ENCODE peak calls at places on chromosomes 6 and 20, in four cellular contexts. V, L, W and S are unnamed samples.

GRCh38 chr20:32179515-32179914 is 28.0 kb downstream of the PLAGL2 start:
- DNase-seq in V (no peak), L (no peak), W (no peak), S (no peak)

GRCh38 chr6:23523771-23524170 is 602.2 kb upstream of the NRSN1 start:
- DNase-seq in V (no peak), L (no peak), W (no peak), S (no peak)

GRCh38 chr6:89630488-89630887 is 8.1 kb downstream of the LYRM2 start:
- DNase-seq in V (no peak), L (no peak), W (no peak), S (no peak)

GRCh38 chr6:49336514-49337131 is 126.4 kb downstream of the MMUT start:
- DNase-seq in V (no peak), L (no peak), W (no peak), S (no peak)

GRCh38 chr6:1596088-1596852 is 13.4 kb upstream of the FOXC1 start:
- DNase-seq in V (no peak), L (peak), W (peak), S (peak)

GRCh38 chr6:148296746-148297145 is 45.9 kb upstream of the SASH1 start:
- DNase-seq in V (no peak), L (no peak), W (no peak), S (no peak)

GRCh38 chr6:116596815-116597214 is 19.5 kb upstream of the RSPH4A start:
- DNase-seq in V (no peak), L (peak), W (peak), S (peak)

GRCh38 chr6:37732688-37733087 is 35.0 kb upstream of the MDGA1 start:
- DNase-seq in V (no peak), L (no peak), W (peak), S (peak)

GRCh38 chr20:9269280-9269971 is 200.5 kb downstream of the PLCB4 start:
- DNase-seq in V (no peak), L (no peak), W (no peak), S (no peak)

GRCh38 chr6:13395272-13396237 is 67.2 kb upstream of the TBC1D7 start:
- DNase-seq in V (no peak), L (peak), W (peak), S (no peak)

GRCh38 chr6:21593927-21594421 is 423 bp downstream of the SOX4 start:
- DNase-seq in V (no peak), L (peak), W (no peak), S (peak)

GRCh38 chr6:143337201-143337949 is 113.1 kb downstream of the ADAT2 start:
- DNase-seq in V (no peak), L (peak), W (peak), S (peak)

GRCh38 chr6:168447282-168447681 is 6.3 kb downstream of the SMOC2 start:
- DNase-seq in V (no peak), L (no peak), W (no peak), S (no peak)

GRCh38 chr20:57130160-57130772 is 136.2 kb downstream of the BMP7 start:
- DNase-seq in V (no peak), L (peak), W (no peak), S (no peak)

GRCh38 chr6:35203680-35204079 is 10.1 kb upstream of the SCUBE3 start:
- DNase-seq in V (no peak), L (no peak), W (no peak), S (no peak)

GRCh38 chr6:34151321-34152041 is 5.6 kb upstream of the GRM4 start:
- DNase-seq in V (no peak), L (no peak), W (no peak), S (peak)

GRCh38 chr20:4507288-4507719 is 214.4 kb upstream of the PRND start:
- DNase-seq in V (no peak), L (no peak), W (no peak), S (no peak)

GRCh38 chr20:16709017-16709416 is 20.8 kb upstream of the SNRPB2 start:
- DNase-seq in V (no peak), L (no peak), W (no peak), S (no peak)

GRCh38 chr20:10661261-10661660 is 12.5 kb downstream of the JAG1 start:
- DNase-seq in V (no peak), L (no peak), W (no peak), S (no peak)

GRCh38 chr6:56361812-56362211 is 114.4 kb upstream of the COL21A1 start:
- DNase-seq in V (no peak), L (no peak), W (no peak), S (no peak)

GRCh38 chr6:38552136-38552535 is 87.6 kb downstream of the BTBD9 start:
- DNase-seq in V (no peak), L (no peak), W (no peak), S (no peak)

GRCh38 chr6:6927437-6928361 is 180.1 kb upstream of the RREB1 start:
- DNase-seq in V (no peak), L (no peak), W (peak), S (peak)

GRCh38 chr20:6959900-6960312 is 192.4 kb downstream of the BMP2 start:
- DNase-seq in V (no peak), L (no peak), W (no peak), S (no peak)

GRCh38 chr20:49729780-49730179 is 16.1 kb upstream of the B4GALT5 start:
- DNase-seq in V (no peak), L (no peak), W (no peak), S (no peak)

GRCh38 chr6:15501806-15502450 is 160.9 kb downstream of the DTNBP1 start:
- DNase-seq in V (no peak), L (no peak), W (no peak), S (no peak)

GRCh38 chr6:156013155-156013554 is 557.5 kb upstream of the NOX3 start:
- DNase-seq in V (no peak), L (no peak), W (no peak), S (no peak)

GRCh38 chr6:89375427-89375868 is 22.9 kb upstream of the UBE2J1 start:
- DNase-seq in V (no peak), L (peak), W (no peak), S (peak)

GRCh38 chr6:54217018-54217417 is 91.2 kb upstream of the TINAG start:
- DNase-seq in V (no peak), L (no peak), W (no peak), S (no peak)

GRCh38 chr6:15288856-15289255 is 43.0 kb downstream of the JARID2 start:
- DNase-seq in V (no peak), L (no peak), W (peak), S (no peak)

GRCh38 chr20:53891306-53891894 is 179.0 kb downstream of the BCAS1 start:
- DNase-seq in V (no peak), L (no peak), W (no peak), S (no peak)

GRCh38 chr20:37911838-37912273 is 8.9 kb downstream of the VSTM2L start:
- DNase-seq in V (no peak), L (no peak), W (peak), S (peak)

GRCh38 chr6:9292975-9293374 is 857.6 kb upstream of the SLC35B3 start:
- DNase-seq in V (no peak), L (no peak), W (no peak), S (no peak)

GRCh38 chr20:16541226-16541625 is 32.0 kb downstream of the KIF16B start:
- DNase-seq in V (no peak), L (no peak), W (no peak), S (no peak)

GRCh38 chr6:143097224-143097795 is 36.6 kb downstream of the AIG1 start:
- DNase-seq in V (no peak), L (no peak), W (no peak), S (no peak)

GRCh38 chr6:75331134-75331533 is 46.5 kb upstream of the TMEM30A start:
- DNase-seq in V (no peak), L (no peak), W (no peak), S (no peak)

GRCh38 chr6:7148100-7148822 is 40.5 kb downstream of the RREB1 start:
- DNase-seq in V (no peak), L (no peak), W (no peak), S (no peak)

GRCh38 chr6:134819858-134820495 is 129.9 kb downstream of the ALDH8A1 start:
- DNase-seq in V (no peak), L (no peak), W (no peak), S (no peak)

GRCh38 chr20:31542201-31542842 is 28.1 kb downstream of the HM13 start:
- DNase-seq in V (no peak), L (no peak), W (no peak), S (no peak)

GRCh38 chr20:14778096-14778495 is 440.7 kb upstream of the FLRT3 start:
- DNase-seq in V (no peak), L (no peak), W (no peak), S (no peak)
- TF ChIP-seq NR3C1 in V (no peak), L (no peak), W (no peak), S (no peak)

DNA sequence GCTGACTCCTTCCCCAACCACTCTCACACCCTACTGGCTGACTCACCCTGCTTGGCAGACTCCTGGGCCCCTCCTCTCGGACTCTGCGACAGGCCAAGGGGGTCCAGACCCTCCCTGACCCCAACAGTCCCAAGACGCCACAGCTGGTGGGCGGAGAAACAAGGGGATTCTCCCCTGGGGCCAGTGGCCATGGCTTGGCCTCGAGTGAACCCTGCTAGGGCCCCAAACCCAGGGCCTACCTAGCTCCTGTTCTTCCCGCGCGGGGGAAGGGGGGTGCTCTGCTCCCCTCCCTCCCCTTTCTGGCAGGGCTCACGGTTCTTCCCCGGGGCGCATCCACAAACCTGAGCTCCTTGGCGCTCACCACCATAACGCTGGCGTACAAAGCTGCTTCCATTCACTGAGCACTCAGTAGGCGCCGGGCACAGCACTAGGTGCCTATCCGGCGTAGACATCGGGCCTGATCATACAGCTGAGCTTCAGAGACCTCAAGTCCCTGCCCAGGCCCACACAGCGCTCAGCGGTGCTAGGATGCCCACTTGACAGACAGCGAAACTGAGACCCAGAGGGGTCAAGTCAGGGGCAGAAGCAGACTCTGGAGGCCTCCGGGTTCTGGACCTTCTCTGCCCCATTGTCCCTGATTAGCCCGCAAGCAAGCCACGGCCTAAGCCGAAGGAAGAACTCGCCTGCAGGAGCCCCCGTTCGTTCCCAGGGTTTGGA is 564 bp downstream of the ADA start:
- DNase-seq in V (no peak), L (no peak), W (no peak), S (no peak)
- TF ChIP-seq NR3C1 in V (no peak), L (no peak), W (no peak), S (no peak)

DNA sequence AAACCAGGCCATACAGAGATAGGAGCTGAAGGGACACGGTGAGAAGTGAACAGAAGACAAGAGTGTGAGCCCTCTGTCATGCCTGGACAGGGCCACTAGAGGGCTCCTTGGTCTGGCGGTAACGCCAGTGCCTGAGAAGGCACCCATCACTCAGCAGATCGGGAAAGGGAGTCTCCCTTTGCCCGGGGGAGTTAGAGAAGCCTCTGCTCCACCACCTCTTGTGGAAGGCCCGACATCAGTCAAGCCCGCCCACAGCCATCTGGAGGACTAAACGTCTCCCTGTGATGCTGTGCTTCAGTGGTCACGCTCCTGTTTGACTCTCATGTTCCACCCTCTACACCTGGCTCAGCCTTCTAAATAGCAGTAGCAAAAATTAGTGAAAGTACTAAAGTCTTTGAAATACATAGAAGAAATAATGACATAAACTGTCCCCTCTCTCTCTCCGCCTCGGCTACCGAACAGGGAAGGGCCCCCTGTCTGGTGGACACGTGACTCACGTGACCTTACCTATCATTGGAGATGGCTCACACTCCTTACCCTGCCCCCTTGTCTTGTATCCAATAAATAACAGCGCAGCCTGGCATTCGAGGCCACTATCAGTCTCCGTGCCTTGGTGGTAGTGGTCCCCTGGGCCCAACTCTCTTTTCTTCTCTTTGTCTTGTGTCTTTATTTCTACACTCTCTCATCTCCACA is 66.7 kb downstream of the RPP21 start:
- DNase-seq in V (no peak), L (peak), W (peak), S (peak)
- TF ChIP-seq NR3C1 in V (no peak), L (no peak), W (no peak), S (no peak)

GRCh38 chr6:111710911-111711310 is 105.2 kb upstream of the TRAF3IP2 start:
- DNase-seq in V (no peak), L (no peak), W (no peak), S (no peak)

GRCh38 chr6:111712398-111712797 is 106.7 kb upstream of the TRAF3IP2 start:
- DNase-seq in V (no peak), L (no peak), W (no peak), S (no peak)

GRCh38 chr6:111710439-111710838 is 104.8 kb upstream of the TRAF3IP2 start:
- DNase-seq in V (no peak), L (no peak), W (no peak), S (no peak)

GRCh38 chr6:111711989-111712388 is 106.3 kb upstream of the TRAF3IP2 start:
- DNase-seq in V (no peak), L (no peak), W (no peak), S (no peak)

GRCh38 chr6:111711476-111711875 is 105.8 kb upstream of the TRAF3IP2 start:
- DNase-seq in V (no peak), L (no peak), W (no peak), S (no peak)
- TF ChIP-seq NR3C1 in V (no peak), L (no peak), W (no peak), S (no peak)

GRCh38 chr6:123016431-123017110 is 20.5 kb downstream of the CLVS2 start:
- DNase-seq in V (no peak), L (no peak), W (no peak), S (no peak)
- TF ChIP-seq NR3C1 in V (no peak), L (no peak), W (no peak), S (no peak)